ENCODE peak calls at places on chromosomes 5 and 9, in seven cellular contexts. E is SIG-M5, F is adipocyte, D is islet precursor cell, Z is NCI-H460, O is ACHN, B is erythroblast. S is an unnamed sample.

GRCh38 chr5:112418412-112419049 is 546 bp downstream of the EPB41L4A start:
- DNase-seq in E (no peak), F (peak; percentile 2), D (peak; percentile 60), Z (no peak), O (peak; percentile 10), B (peak; percentile 63), S (no peak)

GRCh38 chr9:83425240-83425639 is 113.0 kb downstream of the FRMD3 start:
- DNase-seq in E (no peak), F (no peak), D (peak; percentile 83), Z (no peak), O (no peak), B (no peak), S (no peak)

GRCh38 chr5:17079562-17079961 is 137.9 kb upstream of the BASP1 start:
- DNase-seq in E (no peak), F (no peak), D (no peak), Z (no peak), O (no peak), B (no peak), S (no peak)

GRCh38 chr5:17292434-17293015 is 75.1 kb downstream of the BASP1 start:
- DNase-seq in E (no peak), F (no peak), D (no peak), Z (no peak), O (no peak), B (no peak), S (no peak)

GRCh38 chr5:114729986-114730385 is 368.1 kb downstream of the KCNN2 start:
- DNase-seq in E (no peak), F (no peak), D (no peak), Z (no peak), O (no peak), B (no peak), S (no peak)

GRCh38 chr5:132309679-132310078 is 15.5 kb downstream of the SLC22A4 start:
- DNase-seq in E (no peak), F (peak; percentile 64), D (no peak), Z (no peak), O (no peak), B (no peak), S (no peak)

GRCh38 chr5:169744336-169744735 is 107.3 kb downstream of the DOCK2 start:
- DNase-seq in E (no peak), F (no peak), D (peak; percentile 20), Z (no peak), O (no peak), B (no peak), S (no peak)

GRCh38 chr9:117485176-117485575 is 70.3 kb upstream of the ASTN2 start:
- DNase-seq in E (no peak), F (no peak), D (no peak), Z (peak; percentile 30), O (no peak), B (no peak), S (no peak)

GRCh38 chr9:3521961-3522360 is 3.8 kb downstream of the RFX3 start:
- DNase-seq in E (no peak), F (no peak), D (no peak), Z (no peak), O (no peak), B (no peak), S (no peak)

GRCh38 chr9:99178912-99179872 is 42.5 kb downstream of the ALG2 start:
- DNase-seq in E (no peak), F (no peak), D (peak; percentile 29), Z (no peak), O (no peak), B (no peak), S (no peak)

GRCh38 chr9:108687360-108687981 is 168.3 kb downstream of the ACTL7B start:
- DNase-seq in E (no peak), F (peak; percentile 24), D (peak; percentile 30), Z (no peak), O (no peak), B (no peak), S (no peak)

GRCh38 chr9:88737876-88738275 is 202.9 kb downstream of the NXNL2 start:
- DNase-seq in E (no peak), F (no peak), D (no peak), Z (no peak), O (no peak), B (no peak), S (no peak)

GRCh38 chr5:143742951-143743350 is 69.0 kb upstream of the HMHB1 start:
- DNase-seq in E (no peak), F (no peak), D (no peak), Z (no peak), O (no peak), B (no peak), S (no peak)

GRCh38 chr9:89548210-89548609 is 50.3 kb upstream of the SEMA4D start:
- DNase-seq in E (no peak), F (no peak), D (no peak), Z (no peak), O (no peak), B (peak; percentile 44), S (no peak)

GRCh38 chr9:116901260-116901659 is 214.2 kb downstream of the TRIM32 start:
- DNase-seq in E (no peak), F (no peak), D (no peak), Z (no peak), O (no peak), B (no peak), S (no peak)

GRCh38 chr9:107067715-107068416 is 204.9 kb downstream of the ZNF462 start:
- DNase-seq in E (no peak), F (no peak), D (no peak), Z (no peak), O (no peak), B (no peak), S (peak; percentile 69)

GRCh38 chr9:107215381-107215780 is 67.7 kb upstream of the RAD23B start:
- DNase-seq in E (no peak), F (peak; percentile 20), D (no peak), Z (no peak), O (peak; percentile 19), B (no peak), S (no peak)

GRCh38 chr9:89902450-89902849 is 297.6 kb downstream of the GADD45G start:
- DNase-seq in E (no peak), F (no peak), D (peak; percentile 72), Z (no peak), O (no peak), B (no peak), S (no peak)

GRCh38 chr5:90170231-90170630 is 239.3 kb downstream of the CETN3 start:
- DNase-seq in E (no peak), F (no peak), D (no peak), Z (no peak), O (no peak), B (no peak), S (no peak)

GRCh38 chr9:77848428-77848827 is 183.2 kb downstream of the GNAQ start:
- DNase-seq in E (no peak), F (no peak), D (no peak), Z (no peak), O (no peak), B (no peak), S (no peak)

GRCh38 chr5:141875795-141876627 is 2.2 kb downstream of the PCDH1 start:
- DNase-seq in E (no peak), F (peak; percentile 19), D (peak; percentile 70), Z (no peak), O (no peak), B (peak; percentile 90), S (peak; percentile 84)

GRCh38 chr9:1386420-1386819 is 336.3 kb downstream of the DMRT2 start:
- DNase-seq in E (no peak), F (no peak), D (no peak), Z (no peak), O (no peak), B (no peak), S (no peak)

GRCh38 chr9:98248737-98249474 is 6.5 kb downstream of the TBC1D2 start:
- DNase-seq in E (peak; percentile 11), F (peak; percentile 71), D (peak; percentile 76), Z (peak; percentile 52), O (peak; percentile 78), B (peak; percentile 70), S (peak; percentile 35)

GRCh38 chr5:102221949-102222348 is 74.1 kb downstream of the SLCO4C1 start:
- DNase-seq in E (no peak), F (no peak), D (no peak), Z (no peak), O (no peak), B (no peak), S (no peak)

GRCh38 chr5:165296401-165297130 is 1791.1 kb downstream of the MAT2B start:
- DNase-seq in E (no peak), F (no peak), D (no peak), Z (no peak), O (no peak), B (no peak), S (no peak)

GRCh38 chr9:93083592-93084470 is 12.2 kb upstream of the CARD19 start:
- DNase-seq in E (no peak), F (no peak), D (peak; percentile 41), Z (no peak), O (no peak), B (no peak), S (no peak)

GRCh38 chr9:38339087-38339486 is 53.4 kb upstream of the ALDH1B1 start:
- DNase-seq in E (no peak), F (no peak), D (peak; percentile 44), Z (no peak), O (peak; percentile 34), B (no peak), S (no peak)

GRCh38 chr9:27179245-27179870 is 70.3 kb downstream of the TEK start:
- DNase-seq in E (no peak), F (no peak), D (no peak), Z (no peak), O (no peak), B (no peak), S (no peak)

GRCh38 chr5:579746-580366 is 32.3 kb upstream of the CEP72 start:
- DNase-seq in E (no peak), F (no peak), D (peak; percentile 38), Z (no peak), O (no peak), B (no peak), S (peak; percentile 24)

GRCh38 chr9:105890046-105890822 is 195.9 kb downstream of the TMEM38B start:
- DNase-seq in E (no peak), F (no peak), D (no peak), Z (no peak), O (no peak), B (no peak), S (no peak)

GRCh38 chr5:134132372-134133212 is 18.1 kb downstream of the TCF7 start:
- DNase-seq in E (no peak), F (no peak), D (no peak), Z (no peak), O (no peak), B (no peak), S (no peak)

GRCh38 chr5:63564789-63565188 is 397.5 kb downstream of the HTR1A start:
- DNase-seq in E (no peak), F (no peak), D (no peak), Z (no peak), O (no peak), B (no peak), S (no peak)

GRCh38 chr5:1737790-1738405 is 61.7 kb downstream of the MRPL36 start:
- DNase-seq in E (no peak), F (peak; percentile 9), D (peak; percentile 47), Z (peak; percentile 26), O (peak; percentile 11), B (peak; percentile 66), S (peak; percentile 25)

GRCh38 chr5:174599992-174600391 is 124.4 kb upstream of the MSX2 start:
- DNase-seq in E (no peak), F (no peak), D (peak; percentile 71), Z (no peak), O (no peak), B (no peak), S (peak; percentile 39)

GRCh38 chr5:56684159-56684558 is 131.2 kb upstream of the MAP3K1 start:
- DNase-seq in E (no peak), F (no peak), D (no peak), Z (no peak), O (no peak), B (no peak), S (no peak)

GRCh38 chr9:121686930-121687541 is 35.6 kb downstream of the DAB2IP start:
- DNase-seq in E (no peak), F (peak; percentile 79), D (peak; percentile 90), Z (peak; percentile 59), O (peak; percentile 61), B (peak; percentile 79), S (peak; percentile 87)

GRCh38 chr9:33125871-33126822 is 41.0 kb downstream of the B4GALT1 start:
- DNase-seq in E (no peak), F (no peak), D (no peak), Z (no peak), O (peak; percentile 15), B (peak; percentile 82), S (no peak)

GRCh38 chr5:84597904-84598303 is 213.2 kb upstream of the EDIL3 start:
- DNase-seq in E (no peak), F (no peak), D (no peak), Z (no peak), O (no peak), B (no peak), S (no peak)

S was measured in stomach.